ENCODE peak calls at places on chromosome 17, in five cellular contexts. R is adrenal gland, A is lower leg skin, C is foreskin fibroblast, P is ovary. U is an unnamed sample.

GRCh38 chr17:35376245-35376644 is 2.8 kb upstream of the SLFN11 start:
- DNase-seq in R (no peak), A (no peak), C (peak; percentile 40), P (no peak), U (peak; percentile 43)

GRCh38 chr17:28547623-28548416 is 4.6 kb downstream of the UNC119 start:
- DNase-seq in R (peak; percentile 80), A (peak; percentile 47), C (peak; percentile 56), P (peak; percentile 70), U (no peak)

GRCh38 chr17:19592316-19592715 is 56.2 kb upstream of the ALDH3A2 start:
- DNase-seq in R (no peak), A (no peak), C (no peak), P (no peak), U (no peak)

GRCh38 chr17:2025220-2025621 is at the start of gene RTN4RL1:
- DNase-seq in R (peak; percentile 87), A (peak; percentile 79), C (no peak), P (peak; percentile 68), U (no peak)

GRCh38 chr17:206941-207560 is 25.6 kb upstream of the DOC2B start:
- DNase-seq in R (no peak), A (no peak), C (no peak), P (no peak), U (no peak)

GRCh38 chr17:83100853-83101391 is 21.5 kb downstream of the METRNL start:
- DNase-seq in R (no peak), A (peak; percentile 36), C (no peak), P (no peak), U (no peak)

GRCh38 chr17:79936661-79937434 is 97.6 kb upstream of the CBX4 start:
- DNase-seq in R (no peak), A (no peak), C (no peak), P (no peak), U (no peak)

GRCh38 chr17:58060596-58061191 is 22.5 kb upstream of the DYNLL2 start:
- DNase-seq in R (peak; percentile 81), A (no peak), C (no peak), P (peak; percentile 64), U (no peak)

GRCh38 chr17:17351901-17352781 is 49.0 kb downstream of the NT5M start:
- DNase-seq in R (peak; percentile 32), A (no peak), C (peak; percentile 65), P (no peak), U (no peak)

GRCh38 chr17:73956595-73957465 is 246.6 kb upstream of the RPL38 start:
- DNase-seq in R (peak; percentile 63), A (peak; percentile 36), C (no peak), P (no peak), U (no peak)

GRCh38 chr17:41692722-41693521 is 4.2 kb downstream of the EIF1 start:
- DNase-seq in R (no peak), A (no peak), C (no peak), P (no peak), U (no peak)

GRCh38 chr17:35747540-35748017 is 5.5 kb downstream of the GAS2L2 start:
- DNase-seq in R (peak; percentile 83), A (peak; percentile 69), C (peak; percentile 52), P (peak; percentile 79), U (no peak)

GRCh38 chr17:67733371-67733770 is 15.6 kb downstream of the NOL11 start:
- DNase-seq in R (no peak), A (no peak), C (no peak), P (no peak), U (no peak)

GRCh38 chr17:47611372-47612350 is 38.1 kb upstream of the KPNB1 start:
- DNase-seq in R (no peak), A (no peak), C (peak; percentile 36), P (no peak), U (no peak)

GRCh38 chr17:65530985-65531507 is 30.4 kb downstream of the AXIN2 start:
- DNase-seq in R (peak; percentile 80), A (no peak), C (peak; percentile 76), P (no peak), U (no peak)

GRCh38 chr17:48054238-48055185 is 6.4 kb downstream of the NFE2L1 start:
- DNase-seq in R (peak; percentile 95), A (peak; percentile 81), C (peak; percentile 35), P (peak; percentile 85), U (peak; percentile 73)

GRCh38 chr17:13104576-13104975 is 86.7 kb upstream of the ELAC2 start:
- DNase-seq in R (no peak), A (no peak), C (no peak), P (no peak), U (no peak)

GRCh38 chr17:32103476-32104113 is 38.7 kb upstream of the RHOT1 start:
- DNase-seq in R (no peak), A (no peak), C (no peak), P (no peak), U (no peak)

GRCh38 chr17:31494259-31495048 is 103.0 kb downstream of the RAB11FIP4 start:
- DNase-seq in R (no peak), A (no peak), C (no peak), P (no peak), U (no peak)

GRCh38 chr17:57523926-57524634 is 221.0 kb downstream of the CCDC182 start:
- DNase-seq in R (peak; percentile 74), A (no peak), C (peak; percentile 59), P (no peak), U (no peak)

GRCh38 chr17:51650772-51651171 is 390.4 kb downstream of the UTP18 start:
- DNase-seq in R (no peak), A (no peak), C (no peak), P (no peak), U (no peak)

GRCh38 chr17:27939489-27940465 is 46.6 kb upstream of the LYRM9 start:
- DNase-seq in R (no peak), A (no peak), C (no peak), P (no peak), U (no peak)

GRCh38 chr17:32755045-32755805 is 121.7 kb downstream of the MYO1D start:
- DNase-seq in R (no peak), A (no peak), C (peak; percentile 30), P (no peak), U (peak; percentile 32)

GRCh38 chr17:74671031-74671771 is 41.5 kb downstream of the CD300LF start:
- DNase-seq in R (peak; percentile 79), A (peak; percentile 40), C (peak; percentile 36), P (peak; percentile 51), U (peak; percentile 12)

GRCh38 chr17:12619444-12620199 is 46.1 kb upstream of the MYOCD start:
- DNase-seq in R (no peak), A (no peak), C (no peak), P (peak; percentile 43), U (peak; percentile 64)

GRCh38 chr17:29005936-29006438 is at the start of gene SEZ6:
- DNase-seq in R (peak; percentile 72), A (no peak), C (peak; percentile 30), P (peak; percentile 79), U (peak; percentile 10)

GRCh38 chr17:27976331-27976730 is 66.1 kb upstream of the NLK start:
- DNase-seq in R (no peak), A (no peak), C (no peak), P (no peak), U (no peak)

GRCh38 chr17:19753049-19753444 is 4.9 kb upstream of the ALDH3A1 start:
- DNase-seq in R (peak; percentile 95), A (peak; percentile 60), C (peak; percentile 75), P (no peak), U (peak; percentile 31)

GRCh38 chr17:70655179-70655578 is 485.8 kb downstream of the KCNJ2 start:
- DNase-seq in R (no peak), A (no peak), C (no peak), P (no peak), U (no peak)

GRCh38 chr17:71757956-71758355 is 362.9 kb upstream of the SOX9 start:
- DNase-seq in R (no peak), A (no peak), C (no peak), P (no peak), U (no peak)

GRCh38 chr17:19313066-19313745 is 49.3 kb downstream of the B9D1 start:
- DNase-seq in R (peak; percentile 11), A (no peak), C (no peak), P (no peak), U (no peak)

GRCh38 chr17:28256370-28256769 is 62.6 kb upstream of the TMEM97 start:
- DNase-seq in R (no peak), A (no peak), C (no peak), P (no peak), U (no peak)

GRCh38 chr17:28498652-28499365 is 7.3 kb upstream of the FOXN1 start:
- DNase-seq in R (no peak), A (no peak), C (no peak), P (no peak), U (no peak)

GRCh38 chr17:82095777-82096708 is 2.0 kb downstream of the FASN start:
- DNase-seq in R (no peak), A (no peak), C (no peak), P (peak; percentile 36), U (no peak)
- H3K4me3 ChIP-seq in R (no peak overlapping the region), A (no peak overlapping the region), C (peak overlapping the region; percentile 79), P (no peak overlapping the region), U (peak overlapping the region; percentile 83)

GRCh38 chr17:7038025-7038862 is 2.4 kb downstream of the SLC16A13 start:
- DNase-seq in R (no peak), A (no peak), C (no peak), P (no peak), U (no peak)

GRCh38 chr17:7043544-7044268 is at the start of gene SLC16A11:
- DNase-seq in R (no peak), A (peak; percentile 44), C (no peak), P (no peak), U (no peak)

GRCh38 chr17:7043195-7043543 is 723 bp downstream of the SLC16A11 start:
- DNase-seq in R (no peak), A (no peak), C (no peak), P (no peak), U (no peak)

GRCh38 chr17:7042507-7043194 is 1.2 kb downstream of the SLC16A11 start:
- DNase-seq in R (no peak), A (peak; percentile 21), C (no peak), P (no peak), U (no peak)

GRCh38 chr17:7041607-7042506 is 2.0 kb downstream of the SLC16A11 start:
- DNase-seq in R (no peak), A (no peak), C (no peak), P (no peak), U (no peak)
- H3K4me3 ChIP-seq in R (no peak overlapping the region), A (no peak overlapping the region), C (no peak overlapping the region), P (peak overlapping the region; percentile 13), U (peak overlapping the region; percentile 15)

GRCh38 chr17:3944485-3945388 is 19.5 kb downstream of the ATP2A3 start:
- DNase-seq in R (peak; percentile 74), A (no peak), C (peak; percentile 56), P (peak; percentile 91), U (no peak)
- H3K4me3 ChIP-seq in R (no peak overlapping the region), A (no peak overlapping the region), C (peak overlapping the region; percentile 47), P (peak overlapping the region; percentile 33), U (peak overlapping the region; percentile 51)

GRCh38 chr17:76670708-76671122 is 27.2 kb upstream of the ST6GALNAC1 start:
- DNase-seq in R (no peak), A (no peak), C (no peak), P (no peak), U (no peak)
- H3K4me3 ChIP-seq in R (no peak overlapping the region), A (no peak overlapping the region), C (no peak overlapping the region), P (no peak overlapping the region), U (no peak overlapping the region)

GRCh38 chr17:81004336-81005015 is 12.8 kb downstream of the CHMP6 start:
- DNase-seq in R (no peak), A (no peak), C (no peak), P (no peak), U (no peak)
- H3K4me3 ChIP-seq in R (no peak overlapping the region), A (no peak overlapping the region), C (no peak overlapping the region), P (peak overlapping the region; percentile 24), U (peak overlapping the region; percentile 30)